ENCODE peak calls at places on chromosomes 16 and 17, in six cellular contexts. One of them, this sample, is unnamed.

GRCh38 chr17:40903129-40903847 is 18.2 kb upstream of the KRT20 start:
- DNase-seq in Peyer's patch: peak; percentile 58
- DNase-seq in suprapubic skin: no peak
- DNase-seq in iPS DF 6.9: no peak
- DNase-seq in prostate gland: peak; percentile 76
- DNase-seq in heart right ventricle: no peak
- DNase-seq in this sample: no peak

GRCh38 chr17:29291163-29291752 is 2.7 kb downstream of the NUFIP2 start:
- DNase-seq in Peyer's patch: no peak
- DNase-seq in suprapubic skin: no peak
- DNase-seq in iPS DF 6.9: no peak
- DNase-seq in prostate gland: peak; percentile 48
- DNase-seq in heart right ventricle: no peak
- DNase-seq in this sample: peak; percentile 50

GRCh38 chr17:59167571-59168001 is 12.0 kb downstream of the PRR11 start:
- DNase-seq in Peyer's patch: no peak
- DNase-seq in suprapubic skin: no peak
- DNase-seq in iPS DF 6.9: no peak
- DNase-seq in prostate gland: no peak
- DNase-seq in heart right ventricle: no peak
- DNase-seq in this sample: no peak

GRCh38 chr16:52407778-52408177 is 139.2 kb downstream of the TOX3 start:
- DNase-seq in Peyer's patch: no peak
- DNase-seq in suprapubic skin: no peak
- DNase-seq in iPS DF 6.9: no peak
- DNase-seq in prostate gland: no peak
- DNase-seq in heart right ventricle: no peak
- DNase-seq in this sample: no peak

GRCh38 chr17:4879591-4879990 is 19.7 kb upstream of the C17orf107 start:
- DNase-seq in Peyer's patch: no peak
- DNase-seq in suprapubic skin: no peak
- DNase-seq in iPS DF 6.9: no peak
- DNase-seq in prostate gland: no peak
- DNase-seq in heart right ventricle: no peak
- DNase-seq in this sample: no peak

GRCh38 chr17:35345926-35346771 is 27.3 kb downstream of the SLFN11 start:
- DNase-seq in Peyer's patch: peak; percentile 54
- DNase-seq in suprapubic skin: peak; percentile 88
- DNase-seq in iPS DF 6.9: peak; percentile 20
- DNase-seq in prostate gland: peak; percentile 10
- DNase-seq in heart right ventricle: peak; percentile 78
- DNase-seq in this sample: peak; percentile 17

GRCh38 chr17:56934280-56934679 is 20.4 kb upstream of the TRIM25 start:
- DNase-seq in Peyer's patch: no peak
- DNase-seq in suprapubic skin: no peak
- DNase-seq in iPS DF 6.9: no peak
- DNase-seq in prostate gland: no peak
- DNase-seq in heart right ventricle: no peak
- DNase-seq in this sample: no peak

GRCh38 chr17:49515196-49515770 is 20.2 kb downstream of the NGFR start:
- DNase-seq in Peyer's patch: no peak
- DNase-seq in suprapubic skin: peak; percentile 88
- DNase-seq in iPS DF 6.9: no peak
- DNase-seq in prostate gland: peak; percentile 83
- DNase-seq in heart right ventricle: peak; percentile 92
- DNase-seq in this sample: no peak

GRCh38 chr16:49485663-49486062 is 112.1 kb downstream of the C16orf78 start:
- DNase-seq in Peyer's patch: no peak
- DNase-seq in suprapubic skin: no peak
- DNase-seq in iPS DF 6.9: no peak
- DNase-seq in prostate gland: no peak
- DNase-seq in heart right ventricle: no peak
- DNase-seq in this sample: no peak

GRCh38 chr17:65143899-65144590 is 6.9 kb downstream of the RGS9 start:
- DNase-seq in Peyer's patch: no peak
- DNase-seq in suprapubic skin: no peak
- DNase-seq in iPS DF 6.9: no peak
- DNase-seq in prostate gland: no peak
- DNase-seq in heart right ventricle: no peak
- DNase-seq in this sample: no peak

GRCh38 chr16:70588565-70588964 is 57.8 kb upstream of the IL34 start:
- DNase-seq in Peyer's patch: no peak
- DNase-seq in suprapubic skin: no peak
- DNase-seq in iPS DF 6.9: no peak
- DNase-seq in prostate gland: no peak
- DNase-seq in heart right ventricle: no peak
- DNase-seq in this sample: no peak

GRCh38 chr17:56867948-56868376 is 34.0 kb downstream of the DGKE start:
- DNase-seq in Peyer's patch: no peak
- DNase-seq in suprapubic skin: no peak
- DNase-seq in iPS DF 6.9: no peak
- DNase-seq in prostate gland: peak; percentile 21
- DNase-seq in heart right ventricle: no peak
- DNase-seq in this sample: no peak

GRCh38 chr16:54462766-54463165 is 176.2 kb upstream of the IRX3 start:
- DNase-seq in Peyer's patch: no peak
- DNase-seq in suprapubic skin: no peak
- DNase-seq in iPS DF 6.9: no peak
- DNase-seq in prostate gland: no peak
- DNase-seq in heart right ventricle: no peak
- DNase-seq in this sample: no peak

GRCh38 chr17:78324391-78325075 is 35.3 kb downstream of the SOCS3 start:
- DNase-seq in Peyer's patch: no peak
- DNase-seq in suprapubic skin: peak; percentile 90
- DNase-seq in iPS DF 6.9: no peak
- DNase-seq in prostate gland: no peak
- DNase-seq in heart right ventricle: peak; percentile 89
- DNase-seq in this sample: peak; percentile 33

GRCh38 chr17:28317099-28317964 is 1.7 kb upstream of the TMEM97 start:
- DNase-seq in Peyer's patch: no peak
- DNase-seq in suprapubic skin: no peak
- DNase-seq in iPS DF 6.9: no peak
- DNase-seq in prostate gland: no peak
- DNase-seq in heart right ventricle: no peak
- DNase-seq in this sample: no peak

GRCh38 chr16:1080801-1081733 is 8.5 kb downstream of the SSTR5 start:
- DNase-seq in Peyer's patch: no peak
- DNase-seq in suprapubic skin: no peak
- DNase-seq in iPS DF 6.9: no peak
- DNase-seq in prostate gland: no peak
- DNase-seq in heart right ventricle: no peak
- DNase-seq in this sample: no peak

GRCh38 chr16:21253470-21253869 is 20.0 kb downstream of the ANKS4B start:
- DNase-seq in Peyer's patch: no peak
- DNase-seq in suprapubic skin: no peak
- DNase-seq in iPS DF 6.9: no peak
- DNase-seq in prostate gland: no peak
- DNase-seq in heart right ventricle: no peak
- DNase-seq in this sample: no peak

GRCh38 chr16:78742501-78743283 is 643.2 kb downstream of the WWOX start:
- DNase-seq in Peyer's patch: no peak
- DNase-seq in suprapubic skin: peak; percentile 55
- DNase-seq in iPS DF 6.9: no peak
- DNase-seq in prostate gland: no peak
- DNase-seq in heart right ventricle: no peak
- DNase-seq in this sample: peak; percentile 50

GRCh38 chr17:56887552-56888467 is 26.0 kb downstream of the TRIM25 start:
- DNase-seq in Peyer's patch: no peak
- DNase-seq in suprapubic skin: no peak
- DNase-seq in iPS DF 6.9: no peak
- DNase-seq in prostate gland: no peak
- DNase-seq in heart right ventricle: no peak
- DNase-seq in this sample: no peak

GRCh38 chr17:54494731-54495715 is 405.6 kb upstream of the TOM1L1 start:
- DNase-seq in Peyer's patch: no peak
- DNase-seq in suprapubic skin: no peak
- DNase-seq in iPS DF 6.9: no peak
- DNase-seq in prostate gland: no peak
- DNase-seq in heart right ventricle: no peak
- DNase-seq in this sample: no peak

GRCh38 chr16:77905356-77905920 is 116.9 kb upstream of the CLEC3A start:
- DNase-seq in Peyer's patch: no peak
- DNase-seq in suprapubic skin: no peak
- DNase-seq in iPS DF 6.9: no peak
- DNase-seq in prostate gland: no peak
- DNase-seq in heart right ventricle: no peak
- DNase-seq in this sample: no peak

GRCh38 chr17:61253937-61254677 is 145.5 kb upstream of the TBX2 start:
- DNase-seq in Peyer's patch: no peak
- DNase-seq in suprapubic skin: no peak
- DNase-seq in iPS DF 6.9: no peak
- DNase-seq in prostate gland: no peak
- DNase-seq in heart right ventricle: no peak
- DNase-seq in this sample: no peak

GRCh38 chr17:75546181-75546580 is 20.7 kb downstream of the LLGL2 start:
- DNase-seq in Peyer's patch: no peak
- DNase-seq in suprapubic skin: no peak
- DNase-seq in iPS DF 6.9: no peak
- DNase-seq in prostate gland: no peak
- DNase-seq in heart right ventricle: no peak
- DNase-seq in this sample: no peak

GRCh38 chr16:57906385-57907316 is 64.3 kb downstream of the CNGB1 start:
- DNase-seq in Peyer's patch: no peak
- DNase-seq in suprapubic skin: no peak
- DNase-seq in iPS DF 6.9: no peak
- DNase-seq in prostate gland: no peak
- DNase-seq in heart right ventricle: peak; percentile 25
- DNase-seq in this sample: no peak

GRCh38 chr17:82884923-82885322 is 45.1 kb upstream of the ZNF750 start:
- DNase-seq in Peyer's patch: no peak
- DNase-seq in suprapubic skin: no peak
- DNase-seq in iPS DF 6.9: no peak
- DNase-seq in prostate gland: no peak
- DNase-seq in heart right ventricle: no peak
- DNase-seq in this sample: no peak

GRCh38 chr17:28097901-28098300 is 55.4 kb downstream of the NLK start:
- DNase-seq in Peyer's patch: no peak
- DNase-seq in suprapubic skin: no peak
- DNase-seq in iPS DF 6.9: no peak
- DNase-seq in prostate gland: no peak
- DNase-seq in heart right ventricle: no peak
- DNase-seq in this sample: no peak

GRCh38 chr17:10698116-10698818 is 873 bp downstream of the ADPRM start:
- DNase-seq in Peyer's patch: no peak
- DNase-seq in suprapubic skin: no peak
- DNase-seq in iPS DF 6.9: no peak
- DNase-seq in prostate gland: peak; percentile 51
- DNase-seq in heart right ventricle: no peak
- DNase-seq in this sample: no peak

GRCh38 chr16:55499281-55499680 is 9.6 kb upstream of the LPCAT2 start:
- DNase-seq in Peyer's patch: no peak
- DNase-seq in suprapubic skin: no peak
- DNase-seq in iPS DF 6.9: no peak
- DNase-seq in prostate gland: no peak
- DNase-seq in heart right ventricle: no peak
- DNase-seq in this sample: no peak

GRCh38 chr16:55495616-55496289 is 13.1 kb upstream of the LPCAT2 start:
- DNase-seq in Peyer's patch: no peak
- DNase-seq in suprapubic skin: no peak
- DNase-seq in iPS DF 6.9: no peak
- DNase-seq in prostate gland: peak; percentile 68
- DNase-seq in heart right ventricle: no peak
- DNase-seq in this sample: no peak

GRCh38 chr16:55496509-55497145 is 12.2 kb upstream of the LPCAT2 start:
- DNase-seq in Peyer's patch: no peak
- DNase-seq in suprapubic skin: peak; percentile 70
- DNase-seq in iPS DF 6.9: no peak
- DNase-seq in prostate gland: no peak
- DNase-seq in heart right ventricle: no peak
- DNase-seq in this sample: no peak

GRCh38 chr16:55498101-55498500 is 10.8 kb upstream of the LPCAT2 start:
- DNase-seq in Peyer's patch: no peak
- DNase-seq in suprapubic skin: peak; percentile 64
- DNase-seq in iPS DF 6.9: no peak
- DNase-seq in prostate gland: peak; percentile 3
- DNase-seq in heart right ventricle: no peak
- DNase-seq in this sample: no peak

GRCh38 chr16:55497558-55497957 is 11.3 kb upstream of the LPCAT2 start:
- DNase-seq in Peyer's patch: no peak
- DNase-seq in suprapubic skin: no peak
- DNase-seq in iPS DF 6.9: no peak
- DNase-seq in prostate gland: no peak
- DNase-seq in heart right ventricle: no peak
- DNase-seq in this sample: no peak
- H3K36me3 ChIP-seq in Peyer's patch: no peaks in the 10 kb centered on the region
- H3K36me3 ChIP-seq in suprapubic skin: peaks cover 12% of the 10 kb centered on the region
- H3K36me3 ChIP-seq in iPS DF 6.9: no peaks in the 10 kb centered on the region
- H3K36me3 ChIP-seq in prostate gland: no peaks in the 10 kb centered on the region
- H3K36me3 ChIP-seq in heart right ventricle: peaks cover 28% of the 10 kb centered on the region
- H3K36me3 ChIP-seq in this sample: no peaks in the 10 kb centered on the region

GRCh38 chr17:77319211-77320031 is 178.7 kb downstream of the SEC14L1 start:
- DNase-seq in Peyer's patch: peak; percentile 90
- DNase-seq in suprapubic skin: peak; percentile 97
- DNase-seq in iPS DF 6.9: no peak
- DNase-seq in prostate gland: peak; percentile 95
- DNase-seq in heart right ventricle: peak; percentile 76
- DNase-seq in this sample: peak; percentile 31
- H3K4me3 ChIP-seq in Peyer's patch: peak overlapping the region; percentile 44
- H3K4me3 ChIP-seq in suprapubic skin: peak overlapping the region; percentile 61
- H3K4me3 ChIP-seq in iPS DF 6.9: no peak overlapping the region
- H3K4me3 ChIP-seq in prostate gland: peak overlapping the region; percentile 33
- H3K4me3 ChIP-seq in heart right ventricle: peak overlapping the region; percentile 39
- H3K4me3 ChIP-seq in this sample: peak overlapping the region; percentile 23

DNA sequence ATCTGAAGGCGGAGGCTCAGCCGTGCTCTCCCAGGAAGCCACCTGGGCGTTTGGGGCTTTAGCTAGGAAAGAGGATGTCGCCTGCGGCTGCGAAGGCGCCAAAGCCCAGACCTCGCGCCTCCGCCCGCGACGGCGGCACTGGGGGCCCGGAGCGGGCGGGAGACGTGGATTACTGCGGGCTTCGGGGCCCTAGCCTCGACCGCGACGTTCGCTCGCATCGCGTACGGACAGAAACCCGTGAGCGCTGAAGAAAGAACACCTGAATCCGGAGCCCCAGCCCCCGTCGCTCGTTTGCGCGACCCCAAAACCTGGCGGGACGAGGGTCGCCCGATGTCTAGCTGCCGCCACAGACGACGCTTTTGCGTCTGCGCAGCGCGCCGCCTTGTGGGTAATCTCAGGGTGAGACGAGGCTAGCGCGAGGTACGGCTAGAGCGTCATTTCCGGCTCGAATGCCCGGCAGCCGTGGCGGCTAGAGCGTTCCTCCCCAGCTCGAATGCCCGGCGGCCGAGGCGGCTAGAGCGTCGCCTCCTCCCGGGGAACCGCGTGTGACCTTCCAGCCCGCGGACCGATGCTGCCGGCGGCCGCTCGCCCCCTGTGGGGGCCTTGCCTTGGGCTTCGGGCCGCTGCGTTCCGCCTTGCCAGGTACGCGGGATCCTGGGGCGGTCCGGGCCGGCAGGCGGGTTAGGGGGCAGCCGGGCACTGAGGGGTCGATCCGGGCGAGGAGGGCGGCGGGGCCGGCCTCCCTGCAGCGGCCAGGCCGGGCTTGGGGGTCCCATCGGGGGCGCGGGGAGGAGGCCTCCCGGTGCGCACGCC is at the start of gene MRPL12:
- DNase-seq in Peyer's patch: peak; percentile 95
- DNase-seq in suprapubic skin: peak; percentile 97
- DNase-seq in iPS DF 6.9: peak; percentile 88
- DNase-seq in prostate gland: peak; percentile 94
- DNase-seq in heart right ventricle: peak; percentile 93
- DNase-seq in this sample: peak; percentile 80
- H3K36me3 ChIP-seq in Peyer's patch: no peaks in the 10 kb centered on the region
- H3K36me3 ChIP-seq in suprapubic skin: peaks cover 66% of the 10 kb centered on the region
- H3K36me3 ChIP-seq in iPS DF 6.9: peaks cover 38% of the 10 kb centered on the region
- H3K36me3 ChIP-seq in prostate gland: no peaks in the 10 kb centered on the region
- H3K36me3 ChIP-seq in heart right ventricle: peaks cover 75% of the 10 kb centered on the region
- H3K36me3 ChIP-seq in this sample: peaks cover 11% of the 10 kb centered on the region

GRCh38 chr17:42761638-42762037 is 611 bp downstream of the RAMP2 start:
- DNase-seq in Peyer's patch: no peak
- DNase-seq in suprapubic skin: no peak
- DNase-seq in iPS DF 6.9: no peak
- DNase-seq in prostate gland: no peak
- DNase-seq in heart right ventricle: no peak
- DNase-seq in this sample: no peak
- H3K4me3 ChIP-seq in Peyer's patch: peak overlapping the region; percentile 60
- H3K4me3 ChIP-seq in suprapubic skin: peak overlapping the region; percentile 63
- H3K4me3 ChIP-seq in iPS DF 6.9: no peak overlapping the region
- H3K4me3 ChIP-seq in prostate gland: peak overlapping the region; percentile 48
- H3K4me3 ChIP-seq in heart right ventricle: peak overlapping the region; percentile 70
- H3K4me3 ChIP-seq in this sample: no peak overlapping the region